ENCODE peak calls at places on chromosomes 2 and 18, in eight cellular contexts. O is right cardiac atrium; D is upper lobe of right lung; B is CD4-positive, CD25-positive, alpha-beta regulatory T cell; V is body of pancreas; S is cardiac muscle cell; C is RWPE1; L is mammary epithelial cell. E is an unnamed sample.

GRCh38 chr2:61426267-61426897 is 44.5 kb downstream of the USP34 start:
- DNase-seq in V (peak; percentile 64), B (peak; percentile 52), S (peak; percentile 53), O (no peak), D (peak; percentile 76), C (peak; percentile 18), L (peak; percentile 11), E (no peak)

GRCh38 chr18:11955299-11956029 is 25.8 kb upstream of the IMPA2 start:
- DNase-seq in C (peak; percentile 41), O (no peak), V (peak; percentile 37), L (peak; percentile 71), S (peak; percentile 94), D (peak; percentile 80), B (no peak), E (peak; percentile 52)

GRCh38 chr2:68185541-68186164 is 28.0 kb downstream of the PNO1 start:
- DNase-seq in C (no peak), L (peak; percentile 11), S (peak; percentile 45), B (peak; percentile 45), V (peak; percentile 44), O (no peak), D (peak; percentile 67), E (no peak)

GRCh38 chr2:211823886-211824479 is 714.6 kb downstream of the ERBB4 start:
- DNase-seq in B (no peak), O (no peak), D (no peak), L (no peak), S (no peak), V (no peak), C (no peak), E (no peak)

GRCh38 chr18:43060020-43060419 is 55.5 kb downstream of the RIT2 start:
- DNase-seq in D (no peak), O (no peak), L (no peak), S (peak; percentile 52), B (no peak), C (no peak), V (no peak), E (no peak)

GRCh38 chr2:190909680-190910079 is 29.1 kb downstream of the GLS start:
- DNase-seq in B (no peak), C (no peak), O (no peak), V (no peak), D (no peak), L (no peak), S (no peak), E (no peak)

GRCh38 chr2:109692013-109692738 is 78.0 kb downstream of the SOWAHC start:
- DNase-seq in O (no peak), C (no peak), V (no peak), B (no peak), S (peak; percentile 38), L (no peak), D (peak; percentile 68), E (no peak)

GRCh38 chr2:190408538-190409271 is 550 bp downstream of the MFSD6 start:
- DNase-seq in B (peak; percentile 76), V (peak; percentile 57), L (peak; percentile 51), D (peak; percentile 87), O (peak; percentile 82), S (no peak), C (peak; percentile 40), E (peak; percentile 79)

GRCh38 chr2:237122214-237122666 is 36.6 kb downstream of the COPS8 start:
- DNase-seq in V (peak; percentile 37), D (peak; percentile 78), L (peak; percentile 54), S (peak; percentile 85), C (peak; percentile 35), O (peak; percentile 88), B (peak; percentile 3), E (peak; percentile 57)

GRCh38 chr2:112087346-112088020 is 32.4 kb downstream of the TMEM87B start:
- DNase-seq in B (no peak), L (no peak), O (no peak), D (no peak), S (no peak), C (no peak), V (no peak), E (no peak)

GRCh38 chr2:31483246-31483645 is 68.7 kb upstream of the XDH start:
- DNase-seq in O (no peak), L (no peak), C (no peak), D (no peak), V (no peak), S (no peak), B (no peak), E (no peak)

GRCh38 chr2:241009601-241010530 is 11.4 kb downstream of the SNED1 start:
- DNase-seq in D (peak; percentile 82), V (peak; percentile 52), L (peak; percentile 35), B (no peak), C (peak; percentile 33), O (peak; percentile 85), S (peak; percentile 97), E (no peak)

GRCh38 chr2:64359892-64360657 is 93.9 kb upstream of the LGALSL start:
- DNase-seq in C (peak; percentile 89), B (no peak), D (peak; percentile 73), V (peak; percentile 91), O (peak; percentile 87), L (peak; percentile 98), S (peak; percentile 91), E (no peak)

GRCh38 chr2:194328456-194328855 is 1328.6 kb upstream of the SLC39A10 start:
- DNase-seq in V (no peak), C (no peak), O (peak; percentile 14), L (no peak), D (peak; percentile 52), B (no peak), S (no peak), E (no peak)

GRCh38 chr2:108305901-108306300 is 17.2 kb downstream of the SULT1C2 start:
- DNase-seq in S (no peak), O (no peak), D (no peak), C (no peak), V (no peak), B (no peak), L (no peak), E (no peak)

GRCh38 chr2:233013027-233013461 is at the start of gene NGEF:
- DNase-seq in C (no peak), V (peak; percentile 89), B (no peak), S (no peak), D (no peak), L (no peak), O (no peak), E (no peak)

GRCh38 chr18:48263913-48264506 is 145.2 kb downstream of the ZBTB7C start:
- DNase-seq in C (no peak), S (no peak), O (no peak), L (peak; percentile 95), D (no peak), V (no peak), B (no peak), E (no peak)

GRCh38 chr2:239275037-239275685 is 125.7 kb downstream of the HDAC4 start:
- DNase-seq in C (peak; percentile 92), V (peak; percentile 30), L (peak; percentile 94), O (peak; percentile 91), S (peak; percentile 95), D (peak; percentile 84), B (peak; percentile 76), E (peak; percentile 77)

GRCh38 chr2:239774142-239774462 is 251.0 kb downstream of the NDUFA10 start:
- DNase-seq in V (peak; percentile 0), O (peak; percentile 11), B (no peak), L (no peak), S (no peak), D (no peak), C (no peak), E (peak; percentile 15)

DNA sequence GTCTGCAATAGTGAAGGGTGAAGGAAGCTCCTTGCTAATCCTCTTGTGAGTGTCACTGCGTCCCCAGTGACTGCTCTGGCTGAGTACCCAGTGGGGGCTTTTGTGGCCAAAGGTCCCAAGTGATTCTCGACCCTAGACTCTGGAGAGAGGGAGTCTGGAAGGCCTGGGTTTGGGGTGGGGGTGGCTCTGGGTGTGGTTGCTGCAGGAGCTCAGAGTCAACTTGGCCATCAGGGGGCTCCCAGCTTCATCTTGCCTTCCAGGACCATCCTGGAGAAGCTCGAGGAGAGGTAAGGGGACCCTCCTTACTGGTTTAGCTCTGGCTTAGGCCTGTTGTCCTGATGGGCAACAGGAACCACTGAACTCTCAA is 581 bp downstream of the PSD4 start:
- DNase-seq in D (no peak), O (no peak), B (no peak), C (no peak), S (no peak), V (no peak), L (no peak), E (no peak)
- H3K27ac ChIP-seq in D (peak overlapping the region; percentile 73), O (no peak overlapping the region), B (peak overlapping the region; percentile 87), C (no peak overlapping the region), S (no peak overlapping the region), V (no peak overlapping the region), L (no peak overlapping the region), E (no peak overlapping the region)

GRCh38 chr18:27585602-27586173 is 400.6 kb upstream of the CHST9 start:
- DNase-seq in B (no peak), O (no peak), S (no peak), C (no peak), V (no peak), D (no peak), L (no peak), E (no peak)
- H3K27ac ChIP-seq in B (no peak overlapping the region), O (no peak overlapping the region), S (no peak overlapping the region), C (no peak overlapping the region), V (no peak overlapping the region), D (no peak overlapping the region), L (no peak overlapping the region), E (no peak overlapping the region)

GRCh38 chr18:4040391-4041172 is 414.5 kb downstream of the DLGAP1 start:
- DNase-seq in L (peak; percentile 7), C (no peak), O (no peak), B (no peak), D (no peak), V (no peak), S (no peak), E (no peak)

DNA sequence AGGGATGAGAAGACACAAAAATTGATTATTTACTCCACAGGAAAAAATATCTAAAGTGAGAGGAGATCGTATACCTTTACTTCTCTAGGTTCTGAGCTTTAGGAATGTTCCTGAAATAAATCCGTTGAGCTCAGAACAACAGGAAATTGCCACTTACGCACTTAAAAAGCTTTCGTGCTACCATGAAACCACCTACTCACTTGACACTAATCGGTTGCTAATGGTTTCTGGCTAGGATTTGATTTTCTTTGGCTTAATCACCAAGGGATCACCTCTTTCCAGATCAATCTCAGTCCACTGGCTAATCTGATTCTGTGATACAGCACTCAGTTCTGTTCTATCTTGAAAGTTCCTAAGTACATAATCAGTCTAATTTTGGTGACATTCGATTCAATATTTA is 419.6 kb downstream of the DLGAP1 start:
- DNase-seq in D (no peak), L (no peak), C (no peak), B (no peak), O (no peak), V (no peak), S (no peak), E (no peak)
- H3K27ac ChIP-seq in D (no peak overlapping the region), L (no peak overlapping the region), C (no peak overlapping the region), B (no peak overlapping the region), O (no peak overlapping the region), V (no peak overlapping the region), S (no peak overlapping the region), E (no peak overlapping the region)

DNA sequence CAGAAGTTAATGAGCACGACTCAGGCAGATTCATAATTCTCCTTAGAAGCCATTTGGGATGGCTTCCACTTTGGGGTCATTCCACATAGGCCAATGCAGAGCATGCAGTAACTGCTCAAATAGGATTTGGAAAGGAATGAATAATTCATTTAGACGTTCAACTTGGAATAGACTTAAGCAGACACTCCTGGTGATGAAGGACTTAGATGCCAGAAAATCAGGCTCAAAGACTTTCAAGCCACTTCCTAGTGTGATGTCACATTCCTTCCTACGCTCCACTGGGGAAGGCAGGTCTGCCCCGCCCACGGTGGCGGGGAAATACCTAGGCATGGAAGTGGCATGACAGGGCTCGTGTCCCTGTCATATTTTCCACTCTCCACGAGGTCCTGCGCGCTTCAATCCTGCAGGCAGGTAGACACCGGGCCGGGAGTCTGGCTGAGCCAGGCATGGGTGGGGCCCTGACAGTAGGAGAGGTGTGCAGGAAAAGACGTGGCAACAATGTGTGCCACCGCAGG is at the start of gene IL1RL2:
- DNase-seq in O (peak; percentile 42), L (peak; percentile 44), V (no peak), S (peak; percentile 71), C (peak; percentile 4), B (no peak), D (peak; percentile 69), E (peak; percentile 34)
- H3K27ac ChIP-seq in O (peak within 1 kb of the TSS; percentile 20), L (peak within 1 kb of the TSS; percentile 14), V (peak within 1 kb of the TSS; percentile 39), S (no peak within 1 kb of the TSS), C (no peak within 1 kb of the TSS), B (no peak within 1 kb of the TSS), D (peak within 1 kb of the TSS; percentile 18), E (no peak within 1 kb of the TSS)